ENCODE peak calls at places on chromosome 18, in six cellular contexts. B is neuronal stem cell, J is IMR-90, R is H9, P is H1, N is trophoblast cell. M is an unnamed sample.

GRCh38 chr18:74310411-74310810 is 5.2 kb upstream of the C18orf63 start:
- DNase-seq in N (peak), R (peak), B (no peak), P (no peak), J (peak), M (peak)

GRCh38 chr18:48292229-48292628 is 117.0 kb downstream of the ZBTB7C start:
- DNase-seq in R (no peak), B (no peak), P (peak), N (no peak), J (no peak), M (no peak)

GRCh38 chr18:5895886-5896740 is 791 bp upstream of the TMEM200C start:
- DNase-seq in P (peak), R (peak), J (peak), N (no peak), B (peak), M (peak)

GRCh38 chr18:48036641-48037421 is 106.4 kb upstream of the SMAD2 start:
- DNase-seq in J (no peak), R (no peak), B (no peak), P (no peak), N (no peak), M (no peak)

GRCh38 chr18:56565596-56566355 is 72.6 kb downstream of the TXNL1 start:
- DNase-seq in B (no peak), P (no peak), J (peak), R (no peak), N (peak), M (peak)

GRCh38 chr18:25873833-25874232 is 216.6 kb downstream of the SS18 start:
- DNase-seq in J (peak), N (peak), B (no peak), P (no peak), R (no peak), M (no peak)

GRCh38 chr18:72922895-72923294 is 55.1 kb upstream of the NETO1 start:
- DNase-seq in P (no peak), B (no peak), J (no peak), N (no peak), R (no peak), M (no peak)

GRCh38 chr18:74457043-74457742 is at the start of gene DIPK1C:
- DNase-seq in P (no peak), J (no peak), B (no peak), R (no peak), N (no peak), M (no peak)

GRCh38 chr18:2905802-2906521 is 59.2 kb downstream of the EMILIN2 start:
- DNase-seq in R (peak), B (no peak), P (peak), N (no peak), J (no peak), M (peak)

GRCh38 chr18:50009772-50010171 is 185.2 kb downstream of the MYO5B start:
- DNase-seq in R (peak), J (peak), N (peak), P (peak), B (peak), M (peak)

GRCh38 chr18:51110073-51110797 is 80.2 kb downstream of the SMAD4 start:
- DNase-seq in J (peak), B (peak), P (peak), R (peak), N (peak), M (peak)

GRCh38 chr18:48032876-48033769 is 102.7 kb upstream of the SMAD2 start:
- DNase-seq in N (no peak), P (no peak), J (peak), R (no peak), B (no peak), M (peak)

GRCh38 chr18:52569492-52569891 is 229.5 kb downstream of the DCC start:
- DNase-seq in P (no peak), J (peak), R (no peak), B (no peak), N (no peak), M (no peak)

GRCh38 chr18:28791101-28791500 is 614.2 kb upstream of the CDH2 start:
- DNase-seq in B (no peak), P (no peak), N (no peak), R (no peak), J (no peak), M (no peak)

GRCh38 chr18:74333091-74333490 is 17.5 kb downstream of the C18orf63 start:
- DNase-seq in R (no peak), N (no peak), J (no peak), P (no peak), B (no peak), M (no peak)

GRCh38 chr18:74457743-74458465 is 796 bp upstream of the DIPK1C start:
- DNase-seq in N (no peak), J (no peak), R (no peak), P (no peak), B (no peak), M (no peak)

GRCh38 chr18:9849407-9849961 is 36.3 kb upstream of the TXNDC2 start:
- DNase-seq in J (no peak), B (no peak), R (no peak), P (no peak), N (peak), M (no peak)

GRCh38 chr18:60019463-60019840 is 119.7 kb downstream of the PMAIP1 start:
- DNase-seq in R (no peak), B (no peak), P (no peak), N (peak), J (peak), M (peak)

GRCh38 chr18:42412281-42412680 is 457.2 kb downstream of the PIK3C3 start:
- DNase-seq in B (no peak), J (no peak), P (no peak), R (no peak), N (no peak), M (no peak)

GRCh38 chr18:63138469-63139340 is 180.9 kb downstream of the BCL2 start:
- DNase-seq in R (peak), J (no peak), N (no peak), P (peak), B (peak), M (no peak)

GRCh38 chr18:79394438-79395307 is 1.1 kb upstream of the NFATC1 start:
- DNase-seq in N (peak), J (peak), P (peak), B (no peak), R (no peak), M (peak)

GRCh38 chr18:6236258-6236657 is 178.5 kb downstream of the L3MBTL4 start:
- DNase-seq in J (no peak), N (no peak), R (no peak), P (no peak), B (no peak), M (no peak)

GRCh38 chr18:27952741-27953140 is 224.2 kb downstream of the CDH2 start:
- DNase-seq in N (no peak), B (no peak), J (no peak), R (no peak), P (no peak), M (no peak)

GRCh38 chr18:45280486-45281263 is 334.6 kb upstream of the SLC14A2 start:
- DNase-seq in J (no peak), B (no peak), P (no peak), N (no peak), R (no peak), M (no peak)

GRCh38 chr18:31901063-31901462 is 41.9 kb downstream of the TRAPPC8 start:
- DNase-seq in B (no peak), N (no peak), J (no peak), R (no peak), P (no peak), M (no peak)

GRCh38 chr18:41732371-41732770 is 222.7 kb upstream of the PIK3C3 start:
- DNase-seq in R (no peak), B (no peak), J (no peak), N (peak), P (no peak), M (no peak)

GRCh38 chr18:3183103-3183717 is 36.6 kb downstream of the MYOM1 start:
- DNase-seq in J (no peak), N (no peak), R (no peak), B (no peak), P (no peak), M (no peak)

GRCh38 chr18:63562284-63562683 is 20.1 kb downstream of the SERPINB12 start:
- DNase-seq in R (no peak), P (no peak), J (no peak), B (no peak), N (no peak), M (no peak)

DNA sequence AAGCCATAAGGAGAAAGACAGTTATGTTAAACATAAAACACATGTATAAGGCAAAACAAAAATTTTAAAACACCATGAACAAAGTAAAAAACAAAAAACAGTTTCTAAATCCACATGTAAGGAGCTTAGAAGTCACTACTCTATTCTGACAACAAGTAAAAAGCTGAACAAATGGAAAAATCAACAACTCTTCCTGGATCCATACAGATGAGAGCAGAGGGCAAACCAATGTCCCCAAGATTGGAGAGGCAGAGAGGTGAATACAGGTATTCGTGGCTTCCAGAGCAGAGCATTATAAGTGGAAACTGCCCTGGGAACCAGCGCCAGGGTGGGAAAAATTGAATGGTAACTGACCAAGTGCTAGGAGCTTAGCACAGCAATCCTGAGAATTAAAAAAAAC is 93.5 kb downstream of the SPIRE1 start:
- DNase-seq in N (no peak), J (no peak), B (no peak), P (no peak), R (no peak), M (no peak)
- H4K8ac ChIP-seq in N (no peak), J (no peak), B (no peak), P (no peak), R (no peak), M (no peak)

DNA sequence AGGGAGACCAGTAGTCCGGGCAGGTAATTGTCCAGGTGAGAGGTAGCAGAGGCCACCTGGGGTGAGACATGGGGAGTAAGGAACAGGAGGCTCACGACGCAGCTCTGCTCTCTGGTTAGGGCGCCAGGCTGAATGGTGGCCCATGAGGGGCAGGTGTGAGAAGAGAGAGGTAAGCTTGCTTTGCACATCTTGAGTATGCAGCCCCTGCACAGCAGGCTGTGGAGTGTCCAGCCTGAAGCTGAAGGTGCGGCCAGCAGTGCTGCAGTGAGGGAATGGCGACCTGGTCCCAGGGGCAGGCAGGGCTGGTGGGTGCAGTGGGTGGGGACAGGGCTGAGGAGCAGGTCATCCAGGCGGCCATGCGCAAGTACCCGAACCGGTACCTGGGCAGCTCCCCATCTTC is 15.7 kb downstream of the PRELID3A start:
- DNase-seq in R (no peak), P (no peak), N (no peak), B (no peak), J (no peak), M (no peak)
- H4K91ac ChIP-seq in R (no peak), P (no peak), N (no peak), B (no peak), J (no peak), M (no peak)

GRCh38 chr18:35526476-35527120 is 28.8 kb upstream of the INO80C start:
- DNase-seq in N (no peak), B (no peak), R (no peak), P (no peak), J (no peak), M (peak)

GRCh38 chr18:35522130-35522959 is 24.6 kb upstream of the INO80C start:
- DNase-seq in R (no peak), N (no peak), P (no peak), J (no peak), B (no peak), M (no peak)

GRCh38 chr18:35521133-35521532 is 23.4 kb upstream of the INO80C start:
- DNase-seq in N (no peak), B (no peak), P (no peak), J (no peak), R (no peak), M (no peak)

GRCh38 chr18:35525795-35526475 is 28.2 kb upstream of the INO80C start:
- DNase-seq in N (no peak), R (no peak), B (no peak), P (no peak), J (no peak), M (peak)

GRCh38 chr18:35524236-35524635 is 26.5 kb upstream of the INO80C start:
- DNase-seq in R (no peak), J (no peak), B (no peak), P (no peak), N (no peak), M (peak)
- H4K8ac ChIP-seq in R (no peak), J (no peak), B (no peak), P (no peak), N (no peak), M (no peak)

DNA sequence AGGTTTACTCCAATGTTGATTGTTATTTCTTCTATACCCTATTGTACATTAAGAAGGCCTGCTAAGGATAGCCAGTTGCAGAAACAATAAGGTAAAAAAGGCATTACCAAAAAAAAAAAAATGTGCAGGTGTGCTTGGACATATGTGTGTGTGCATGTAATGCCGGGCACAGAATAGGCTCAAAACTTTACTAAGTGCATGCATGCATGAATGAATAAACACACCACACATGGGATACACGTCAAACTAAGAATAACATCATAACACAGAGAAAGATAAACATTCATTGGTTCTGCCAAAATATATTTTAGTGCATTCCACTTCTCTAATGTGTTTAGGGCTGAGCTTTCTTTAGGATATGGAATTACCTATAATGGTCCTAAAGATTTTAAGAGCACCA is 298.2 kb downstream of the TCF4 start:
- DNase-seq in J (peak), P (no peak), R (no peak), B (no peak), N (no peak), M (no peak)
- H4K91ac ChIP-seq in J (no peak), P (no peak), R (no peak), B (no peak), N (no peak), M (no peak)

DNA sequence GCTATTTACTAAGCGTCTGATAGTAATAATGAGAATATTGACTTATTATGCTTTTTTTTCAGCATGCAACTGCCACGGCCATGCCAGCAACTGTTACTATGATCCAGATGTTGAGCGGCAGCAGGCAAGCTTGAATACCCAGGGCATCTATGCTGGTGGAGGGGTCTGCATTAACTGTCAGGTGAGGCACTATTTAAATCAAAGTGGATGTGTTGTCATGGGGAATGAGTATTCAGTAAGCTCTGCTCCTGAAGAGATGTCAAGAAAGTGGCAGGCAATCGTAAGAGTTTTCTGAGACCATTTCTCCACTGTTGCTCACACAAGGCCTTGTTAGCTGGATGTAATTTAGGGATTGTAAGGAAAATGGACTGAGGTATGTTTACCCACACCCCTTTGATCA is 74.1 kb downstream of the LAMA3 start:
- DNase-seq in J (no peak), P (no peak), B (no peak), R (no peak), N (no peak), M (no peak)
- H4K8ac ChIP-seq in J (no peak), P (no peak), B (no peak), R (no peak), N (no peak), M (no peak)

GRCh38 chr18:66759017-66759416 is 155.1 kb upstream of the CDH19 start:
- DNase-seq in B (no peak), N (no peak), J (no peak), R (no peak), P (no peak), M (no peak)

GRCh38 chr18:66764225-66764624 is 160.3 kb upstream of the CDH19 start:
- DNase-seq in P (no peak), R (no peak), J (no peak), N (no peak), B (no peak), M (no peak)

GRCh38 chr18:66757946-66758345 is 154.1 kb upstream of the CDH19 start:
- DNase-seq in P (no peak), J (no peak), N (no peak), R (no peak), B (no peak), M (no peak)

GRCh38 chr18:66760559-66760958 is 156.7 kb upstream of the CDH19 start:
- DNase-seq in R (no peak), B (no peak), N (no peak), J (no peak), P (no peak), M (no peak)

DNA sequence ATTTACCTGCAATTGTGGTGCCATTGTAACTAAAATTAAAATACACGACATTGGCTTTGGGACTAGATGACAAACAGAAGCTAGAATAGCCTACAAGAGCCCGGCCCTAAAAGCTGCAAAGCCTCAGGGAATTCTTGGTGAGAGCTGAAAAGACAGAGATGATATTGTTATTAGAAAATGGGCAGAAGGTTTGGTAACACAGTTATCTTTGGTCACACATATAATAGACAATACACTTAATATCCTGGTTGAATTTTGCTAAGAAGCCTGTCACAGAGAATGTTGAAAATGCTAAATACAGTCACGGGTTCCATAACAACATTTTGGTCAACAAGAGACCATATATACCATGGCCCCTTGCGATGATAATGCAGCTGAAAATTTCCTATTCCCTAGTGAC is 157.3 kb upstream of the CDH19 start:
- DNase-seq in R (no peak), B (no peak), P (no peak), N (no peak), J (no peak), M (no peak)
- H4K91ac ChIP-seq in R (no peak), B (no peak), P (no peak), N (no peak), J (no peak), M (no peak)

GRCh38 chr18:21612125-21613100 is at the start of gene SNRPD1:
- DNase-seq in J (peak), B (peak), N (peak), P (peak), R (peak), M (peak)
- H4K8ac ChIP-seq in J (peak), B (no peak), N (peak), P (peak), R (no peak), M (peak)

DNA sequence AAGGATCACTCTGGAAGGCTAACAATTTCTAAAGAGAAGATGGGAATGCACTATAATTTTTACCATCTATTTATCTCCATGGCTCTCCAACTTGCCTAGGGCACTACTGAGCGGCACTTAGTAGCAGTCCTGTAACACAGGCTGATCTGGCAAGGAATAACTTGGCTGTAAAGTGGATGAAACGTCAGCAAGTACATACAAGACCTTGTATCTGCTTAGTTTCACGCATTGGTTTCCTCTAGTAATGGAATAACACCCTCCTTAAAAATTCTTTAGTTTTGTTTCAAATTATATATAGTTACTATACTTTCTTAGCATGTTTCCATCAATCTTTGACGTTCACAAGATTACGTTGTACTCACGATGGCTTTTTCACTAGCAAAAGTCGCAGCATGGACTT is 56.9 kb downstream of the RTTN start:
- DNase-seq in P (no peak), N (no peak), B (no peak), J (no peak), R (no peak), M (no peak)
- H4K91ac ChIP-seq in P (no peak), N (no peak), B (no peak), J (no peak), R (no peak), M (no peak)

GRCh38 chr18:58638446-58638845 is 9.6 kb upstream of the ALPK2 start:
- DNase-seq in P (no peak), B (no peak), R (no peak), J (no peak), N (no peak), M (no peak)

GRCh38 chr18:58639237-58639636 is 10.3 kb upstream of the ALPK2 start:
- DNase-seq in R (no peak), N (no peak), B (no peak), J (no peak), P (no peak), M (no peak)

GRCh38 chr18:58639751-58640427 is 11.0 kb upstream of the ALPK2 start:
- DNase-seq in P (no peak), R (no peak), J (peak), B (no peak), N (no peak), M (peak)

GRCh38 chr18:58640891-58641610 is 12.2 kb upstream of the ALPK2 start:
- DNase-seq in J (no peak), B (no peak), R (no peak), P (no peak), N (peak), M (no peak)

DNA sequence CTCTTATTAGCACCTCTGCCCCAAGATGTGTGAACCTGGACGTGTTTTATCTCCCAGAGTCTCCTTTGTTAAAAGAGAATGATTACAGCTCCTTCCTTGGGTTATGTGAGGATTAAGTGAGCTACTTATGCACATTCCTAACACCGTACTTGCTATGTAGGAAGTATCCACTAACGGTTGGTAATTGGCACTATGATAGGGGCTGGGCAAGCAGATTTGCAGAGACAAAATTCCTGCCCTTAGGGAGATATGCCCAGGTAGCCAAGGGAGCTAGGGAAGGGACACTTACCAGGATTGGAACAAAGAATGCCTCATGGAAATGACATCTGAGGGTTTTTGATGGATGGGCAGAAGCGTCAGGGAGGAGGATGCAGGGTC is 11.5 kb upstream of the ALPK2 start:
- DNase-seq in J (no peak), R (no peak), N (peak), P (no peak), B (no peak), M (no peak)
- H4K8ac ChIP-seq in J (peak), R (no peak), N (peak), P (no peak), B (no peak), M (no peak)

M was measured in mesenchymal stem cell.